ENCODE peak calls at places on chromosome 21, in four cellular contexts. One of them, this sample, is unnamed.

GRCh38 chr21:20997633-20998455 is at the start of gene NCAM2:
- DNase-seq in GM23248: peak; percentile 82
- DNase-seq in tibial artery: peak; percentile 45
- DNase-seq in tibial nerve: peak; percentile 39
- DNase-seq in this sample: no peak

GRCh38 chr21:27024316-27024715 is 57.4 kb upstream of the ADAMTS5 start:
- DNase-seq in GM23248: peak; percentile 62
- DNase-seq in tibial artery: no peak
- DNase-seq in tibial nerve: no peak
- DNase-seq in this sample: no peak

GRCh38 chr21:35038772-35039145 is 10.3 kb downstream of the RUNX1 start:
- DNase-seq in GM23248: no peak
- DNase-seq in tibial artery: no peak
- DNase-seq in tibial nerve: no peak
- DNase-seq in this sample: no peak

GRCh38 chr21:31354604-31355443 is 10.8 kb upstream of the TIAM1 start:
- DNase-seq in tibial nerve: no peak
- DNase-seq in tibial artery: no peak
- DNase-seq in GM23248: peak; percentile 94
- DNase-seq in this sample: no peak

GRCh38 chr21:31316488-31317169 is 27.4 kb downstream of the TIAM1 start:
- DNase-seq in GM23248: peak; percentile 46
- DNase-seq in tibial artery: no peak
- DNase-seq in tibial nerve: no peak
- DNase-seq in this sample: no peak

GRCh38 chr21:14711287-14711686 is 165.2 kb upstream of the SAMSN1 start:
- DNase-seq in GM23248: no peak
- DNase-seq in tibial artery: no peak
- DNase-seq in tibial nerve: no peak
- DNase-seq in this sample: no peak

GRCh38 chr21:31184462-31184861 is 146.2 kb upstream of the KRTAP19-8 start:
- DNase-seq in GM23248: no peak
- DNase-seq in tibial nerve: no peak
- DNase-seq in tibial artery: no peak
- DNase-seq in this sample: no peak

GRCh38 chr21:29351691-29352090 is 53.0 kb downstream of the BACH1 start:
- DNase-seq in tibial nerve: no peak
- DNase-seq in GM23248: peak; percentile 66
- DNase-seq in tibial artery: no peak
- DNase-seq in this sample: no peak

GRCh38 chr21:28632718-28633408 is 359.8 kb downstream of the LTN1 start:
- DNase-seq in tibial artery: no peak
- DNase-seq in GM23248: peak; percentile 81
- DNase-seq in tibial nerve: no peak
- DNase-seq in this sample: no peak

GRCh38 chr21:25569711-25570110 is 37.6 kb downstream of the MRPL39 start:
- DNase-seq in tibial nerve: no peak
- DNase-seq in GM23248: no peak
- DNase-seq in tibial artery: no peak
- DNase-seq in this sample: no peak

GRCh38 chr21:26072891-26073615 is 97.5 kb downstream of the APP start:
- DNase-seq in tibial nerve: no peak
- DNase-seq in GM23248: peak; percentile 79
- DNase-seq in tibial artery: no peak
- DNase-seq in this sample: no peak

GRCh38 chr21:37536616-37537278 is 170.2 kb downstream of the DYRK1A start:
- DNase-seq in tibial nerve: no peak
- DNase-seq in GM23248: no peak
- DNase-seq in tibial artery: no peak
- DNase-seq in this sample: no peak

GRCh38 chr21:37463083-37463780 is 96.7 kb downstream of the DYRK1A start:
- DNase-seq in GM23248: peak; percentile 79
- DNase-seq in tibial nerve: no peak
- DNase-seq in tibial artery: no peak
- DNase-seq in this sample: no peak

GRCh38 chr21:29800051-29800450 is 139.7 kb downstream of the GRIK1 start:
- DNase-seq in tibial nerve: no peak
- DNase-seq in tibial artery: no peak
- DNase-seq in GM23248: no peak
- DNase-seq in this sample: no peak

GRCh38 chr21:26365849-26366248 is 195.3 kb upstream of the APP start:
- DNase-seq in tibial nerve: no peak
- DNase-seq in tibial artery: no peak
- DNase-seq in GM23248: no peak
- DNase-seq in this sample: no peak

GRCh38 chr21:39348355-39349210 is at the start of gene HMGN1:
- DNase-seq in GM23248: peak; percentile 95
- DNase-seq in tibial artery: peak; percentile 72
- DNase-seq in tibial nerve: peak; percentile 52
- DNase-seq in this sample: peak; percentile 38

GRCh38 chr21:39051561-39051949 is 131.7 kb downstream of the PSMG1 start:
- DNase-seq in GM23248: peak; percentile 93
- DNase-seq in tibial artery: no peak
- DNase-seq in tibial nerve: no peak
- DNase-seq in this sample: no peak

GRCh38 chr21:14836950-14837349 is 227.8 kb downstream of the NRIP1 start:
- DNase-seq in GM23248: peak; percentile 32
- DNase-seq in tibial artery: no peak
- DNase-seq in tibial nerve: no peak
- DNase-seq in this sample: no peak

GRCh38 chr21:43608664-43609063 is 50.6 kb downstream of the HSF2BP start:
- DNase-seq in tibial artery: no peak
- DNase-seq in GM23248: no peak
- DNase-seq in tibial nerve: no peak
- DNase-seq in this sample: no peak

GRCh38 chr21:32538147-32538792 is 47.1 kb downstream of the TCP10L start:
- DNase-seq in GM23248: no peak
- DNase-seq in tibial artery: no peak
- DNase-seq in tibial nerve: no peak
- DNase-seq in this sample: no peak

GRCh38 chr21:43735236-43736091 is 16.5 kb downstream of the PDXK start:
- DNase-seq in tibial nerve: no peak
- DNase-seq in GM23248: no peak
- DNase-seq in tibial artery: no peak
- DNase-seq in this sample: no peak

GRCh38 chr21:43758132-43758619 is 17.9 kb downstream of the CSTB start:
- DNase-seq in tibial artery: peak; percentile 68
- DNase-seq in GM23248: no peak
- DNase-seq in tibial nerve: no peak
- DNase-seq in this sample: no peak

GRCh38 chr21:39955326-39955725 is 88.1 kb downstream of the PCP4 start:
- DNase-seq in tibial artery: no peak
- DNase-seq in tibial nerve: no peak
- DNase-seq in GM23248: no peak
- DNase-seq in this sample: no peak

GRCh38 chr21:31987696-31988095 is 114.9 kb downstream of the HUNK start:
- DNase-seq in tibial nerve: no peak
- DNase-seq in tibial artery: no peak
- DNase-seq in GM23248: no peak
- DNase-seq in this sample: no peak

GRCh38 chr21:14687277-14687642 is 141.1 kb upstream of the SAMSN1 start:
- DNase-seq in tibial artery: no peak
- DNase-seq in tibial nerve: no peak
- DNase-seq in GM23248: peak; percentile 1
- DNase-seq in this sample: no peak

GRCh38 chr21:26717146-26717739 is 128.0 kb downstream of the ADAMTS1 start:
- DNase-seq in tibial nerve: no peak
- DNase-seq in tibial artery: no peak
- DNase-seq in GM23248: peak; percentile 49
- DNase-seq in this sample: no peak

GRCh38 chr21:27827972-27828371 is 861.1 kb upstream of the ADAMTS5 start:
- DNase-seq in tibial artery: no peak
- DNase-seq in GM23248: no peak
- DNase-seq in tibial nerve: no peak
- DNase-seq in this sample: no peak

GRCh38 chr21:15682977-15683376 is 46.8 kb upstream of the USP25 start:
- DNase-seq in tibial nerve: no peak
- DNase-seq in tibial artery: no peak
- DNase-seq in GM23248: peak; percentile 65
- DNase-seq in this sample: no peak

GRCh38 chr21:17402885-17403477 is 109.9 kb upstream of the CXADR start:
- DNase-seq in GM23248: peak; percentile 53
- DNase-seq in tibial artery: no peak
- DNase-seq in tibial nerve: no peak
- DNase-seq in this sample: no peak

GRCh38 chr21:32336711-32337110 is 38.1 kb downstream of the MRAP start:
- DNase-seq in tibial artery: no peak
- DNase-seq in tibial nerve: no peak
- DNase-seq in GM23248: peak; percentile 77
- DNase-seq in this sample: no peak

GRCh38 chr21:31604591-31605190 is 54.8 kb upstream of the SOD1 start:
- DNase-seq in GM23248: peak; percentile 79
- DNase-seq in tibial artery: peak; percentile 42
- DNase-seq in tibial nerve: peak; percentile 25
- DNase-seq in this sample: no peak

GRCh38 chr21:28444567-28444966 is 548.1 kb downstream of the LTN1 start:
- DNase-seq in GM23248: peak; percentile 65
- DNase-seq in tibial artery: no peak
- DNase-seq in tibial nerve: no peak
- DNase-seq in this sample: no peak

GRCh38 chr21:27292229-27292628 is 325.3 kb upstream of the ADAMTS5 start:
- DNase-seq in GM23248: no peak
- DNase-seq in tibial artery: no peak
- DNase-seq in tibial nerve: no peak
- DNase-seq in this sample: no peak

GRCh38 chr21:28867401-28867800 is 125.3 kb downstream of the LTN1 start:
- DNase-seq in tibial nerve: no peak
- DNase-seq in tibial artery: no peak
- DNase-seq in GM23248: peak; percentile 62
- DNase-seq in this sample: no peak

GRCh38 chr21:16116798-16117197 is 387.0 kb downstream of the USP25 start:
- DNase-seq in tibial nerve: no peak
- DNase-seq in tibial artery: no peak
- DNase-seq in GM23248: peak; percentile 65
- DNase-seq in this sample: no peak

GRCh38 chr21:40151611-40152010 is 284.4 kb downstream of the PCP4 start:
- DNase-seq in GM23248: no peak
- DNase-seq in tibial artery: no peak
- DNase-seq in tibial nerve: no peak
- DNase-seq in this sample: no peak

GRCh38 chr21:37868446-37868845 is 47.8 kb downstream of the KCNJ6 start:
- DNase-seq in tibial nerve: no peak
- DNase-seq in tibial artery: no peak
- DNase-seq in GM23248: no peak
- DNase-seq in this sample: no peak

GRCh38 chr21:24895885-24896734 is 711.2 kb downstream of the MRPL39 start:
- DNase-seq in tibial artery: no peak
- DNase-seq in tibial nerve: no peak
- DNase-seq in GM23248: peak; percentile 5
- DNase-seq in this sample: no peak

GRCh38 chr21:42570362-42570761 is 56.7 kb downstream of the SLC37A1 start:
- DNase-seq in tibial nerve: no peak
- DNase-seq in GM23248: no peak
- DNase-seq in tibial artery: peak; percentile 10
- DNase-seq in this sample: no peak
- H3K36me3 ChIP-seq in tibial nerve: peaks cover 91% of the 10 kb centered on the region
- H3K36me3 ChIP-seq in GM23248: no peaks in the 10 kb centered on the region
- H3K36me3 ChIP-seq in tibial artery: peaks cover 91% of the 10 kb centered on the region
- H3K36me3 ChIP-seq in this sample: peaks cover 3% of the 10 kb centered on the region

DNA sequence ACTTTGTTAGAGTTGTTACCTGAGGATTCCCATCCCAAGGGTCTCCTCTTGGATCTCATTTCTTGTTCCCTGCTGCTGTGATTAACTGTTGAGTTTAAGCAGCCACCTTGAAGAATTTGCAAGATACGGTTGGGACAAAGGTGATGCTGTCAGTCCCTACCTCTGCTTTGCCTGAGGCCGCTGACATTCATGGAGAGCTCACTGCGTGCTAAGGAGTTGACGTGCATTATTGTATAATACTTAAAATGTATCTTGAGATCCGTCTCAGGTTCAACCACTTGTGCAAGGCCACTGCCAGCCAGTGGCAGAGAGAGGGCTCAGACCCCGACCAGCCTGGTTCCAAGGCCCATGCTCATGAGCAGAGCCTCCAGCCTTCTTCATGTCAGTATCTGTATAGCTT is 14.2 kb downstream of the DOP1B start:
- DNase-seq in tibial artery: no peak
- DNase-seq in tibial nerve: no peak
- DNase-seq in GM23248: no peak
- DNase-seq in this sample: no peak
- H3K36me3 ChIP-seq in tibial artery: peaks cover 40% of the 10 kb centered on the region
- H3K36me3 ChIP-seq in tibial nerve: peaks cover 47% of the 10 kb centered on the region
- H3K36me3 ChIP-seq in GM23248: no peaks in the 10 kb centered on the region
- H3K36me3 ChIP-seq in this sample: peaks cover 12% of the 10 kb centered on the region

GRCh38 chr21:33551664-33552063 is 8.8 kb downstream of the SON start:
- DNase-seq in tibial nerve: no peak
- DNase-seq in tibial artery: no peak
- DNase-seq in GM23248: no peak
- DNase-seq in this sample: no peak
- H3K36me3 ChIP-seq in tibial nerve: peaks cover 93% of the 10 kb centered on the region
- H3K36me3 ChIP-seq in tibial artery: peaks cover 96% of the 10 kb centered on the region
- H3K36me3 ChIP-seq in GM23248: peaks cover 74% of the 10 kb centered on the region
- H3K36me3 ChIP-seq in this sample: peaks cover 64% of the 10 kb centered on the region

DNA sequence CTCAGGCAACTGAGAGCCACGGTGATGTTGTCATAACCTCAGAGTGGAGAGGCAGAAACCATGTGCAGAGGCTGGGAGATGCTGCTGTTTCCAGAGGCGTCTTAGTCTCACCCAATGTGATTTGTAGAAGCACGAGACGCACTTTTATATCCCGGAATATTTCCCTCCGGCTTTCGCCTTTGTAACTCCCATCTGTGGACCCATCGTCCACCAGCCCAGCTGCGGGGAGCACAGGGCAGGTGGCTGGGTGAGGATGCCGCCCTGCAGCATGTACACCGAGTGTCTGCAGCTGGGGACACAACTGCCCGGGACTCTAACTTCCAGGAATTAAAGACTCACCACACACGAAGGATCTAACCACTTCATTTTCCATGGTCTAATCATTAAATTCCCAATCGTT is 43.5 kb downstream of the UBASH3A start:
- DNase-seq in tibial nerve: no peak
- DNase-seq in tibial artery: no peak
- DNase-seq in GM23248: no peak
- DNase-seq in this sample: no peak
- H3K36me3 ChIP-seq in tibial nerve: no peaks in the 10 kb centered on the region
- H3K36me3 ChIP-seq in tibial artery: no peaks in the 10 kb centered on the region
- H3K36me3 ChIP-seq in GM23248: no peaks in the 10 kb centered on the region
- H3K36me3 ChIP-seq in this sample: no peaks in the 10 kb centered on the region

GRCh38 chr21:46120301-46121285 is 22.7 kb downstream of the COL6A2 start:
- DNase-seq in GM23248: no peak
- DNase-seq in tibial nerve: peak; percentile 9
- DNase-seq in tibial artery: no peak
- DNase-seq in this sample: no peak
- H3K36me3 ChIP-seq in GM23248: peaks cover 44% of the 10 kb centered on the region
- H3K36me3 ChIP-seq in tibial nerve: peaks cover 98% of the 10 kb centered on the region
- H3K36me3 ChIP-seq in tibial artery: peaks cover 100% of the 10 kb centered on the region
- H3K36me3 ChIP-seq in this sample: peaks cover 93% of the 10 kb centered on the region